ENCODE peak calls at places on chromosome 16, in nine cellular contexts. T is fibroblast of mammary gland, M is glutamatergic neuron, U is stomach, B is OCI-LY7, L is AG09319, G is adrenal gland, J is ovary, N is fibroblast of the aortic adventitia. W is an unnamed sample.

GRCh38 chr16:12009462-12009861 is 32.9 kb downstream of the SNX29 start:
- DNase-seq in T (no peak), M (no peak), U (no peak), B (no peak), L (no peak), G (no peak), J (no peak), N (no peak), W (no peak)

GRCh38 chr16:28925386-28926228 is 569 bp upstream of the RABEP2 start:
- DNase-seq in T (peak), M (peak), U (peak), B (peak), L (peak), G (peak), J (no peak), N (peak), W (peak)

GRCh38 chr16:50261707-50262235 is 4.6 kb upstream of the ADCY7 start:
- DNase-seq in T (no peak), M (no peak), U (peak), B (no peak), L (no peak), G (no peak), J (no peak), N (no peak), W (no peak)

GRCh38 chr16:5502467-5502869 is 404.9 kb upstream of the EEF2KMT start:
- DNase-seq in T (no peak), M (peak), U (no peak), B (peak), L (no peak), G (no peak), J (no peak), N (no peak), W (no peak)

GRCh38 chr16:54526916-54527315 is 240.3 kb upstream of the IRX3 start:
- DNase-seq in T (peak), M (no peak), U (no peak), B (no peak), L (no peak), G (no peak), J (no peak), N (peak), W (no peak)

GRCh38 chr16:57800213-57801097 is 1.8 kb downstream of the KIFC3 start:
- DNase-seq in T (no peak), M (no peak), U (peak), B (no peak), L (no peak), G (no peak), J (no peak), N (no peak), W (no peak)

GRCh38 chr16:51994597-51994996 is 552.3 kb downstream of the TOX3 start:
- DNase-seq in T (peak), M (no peak), U (peak), B (no peak), L (no peak), G (no peak), J (no peak), N (no peak), W (no peak)

GRCh38 chr16:72612718-72613117 is 435.2 kb downstream of the ZFHX3 start:
- DNase-seq in T (no peak), M (no peak), U (no peak), B (no peak), L (no peak), G (no peak), J (no peak), N (no peak), W (no peak)

GRCh38 chr16:12271006-12271405 is 294.5 kb downstream of the SNX29 start:
- DNase-seq in T (peak), M (peak), U (no peak), B (peak), L (no peak), G (no peak), J (no peak), N (peak), W (no peak)

GRCh38 chr16:9225527-9226316 is 134.3 kb downstream of the HAPSTR1 start:
- DNase-seq in T (no peak), M (peak), U (no peak), B (peak), L (no peak), G (no peak), J (no peak), N (no peak), W (peak)

DNA sequence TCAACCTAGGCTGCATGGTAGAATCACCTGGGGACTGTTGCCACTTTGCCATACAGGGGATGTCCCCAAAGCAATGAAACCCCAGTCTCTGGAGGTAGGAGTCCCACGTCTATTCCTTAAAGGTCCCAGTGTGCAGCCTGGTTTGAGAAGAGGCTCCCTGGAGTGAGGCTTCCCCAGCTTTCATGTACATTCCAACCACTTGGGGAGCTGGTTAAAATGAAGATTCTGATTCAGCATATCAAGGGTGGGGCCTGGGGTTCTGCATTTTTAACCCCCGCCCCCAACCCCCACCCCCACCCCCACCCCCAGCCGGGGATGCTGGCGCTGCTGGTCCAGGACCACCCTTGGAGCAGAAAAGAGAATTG is 241.2 kb downstream of the FOXL1 start:
- DNase-seq in T (no peak), M (no peak), U (no peak), B (no peak), L (no peak), G (no peak), J (no peak), N (peak), W (no peak)
- TF ChIP-seq CTCF in T (peak), M (no peak), U (no peak), B (no peak), L (peak), G (no peak), J (no peak), N (peak), W (no peak)

DNA sequence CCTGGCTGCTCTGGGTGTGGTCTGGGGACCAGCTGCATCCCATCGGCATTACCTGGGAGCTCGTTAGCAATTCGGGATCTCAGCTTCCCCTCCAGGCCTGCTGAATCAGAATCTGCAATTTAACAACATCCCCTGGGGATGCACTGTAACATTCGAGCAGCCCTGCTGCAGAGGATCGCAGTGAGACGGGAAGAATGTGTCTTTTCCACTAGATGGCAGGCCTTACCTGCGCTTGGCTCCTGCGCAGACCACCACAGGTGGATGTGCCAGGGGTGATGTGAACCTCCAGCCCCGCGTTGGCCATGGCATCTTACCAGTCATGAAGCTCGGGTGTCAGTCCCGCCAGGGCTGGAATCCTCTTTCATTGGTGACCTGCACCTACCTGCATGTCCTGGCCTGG is 209.9 kb downstream of the PRKCB start:
- DNase-seq in T (no peak), M (peak), U (no peak), B (peak), L (no peak), G (no peak), J (no peak), N (no peak), W (no peak)
- TF ChIP-seq CTCF in T (no peak), M (peak), U (no peak), B (peak), L (no peak), G (no peak), J (no peak), N (no peak), W (no peak)

GRCh38 chr16:67667817-67668494 is 1.3 kb downstream of the C16orf86 start:
- DNase-seq in T (peak), M (peak), U (peak), B (peak), L (peak), G (peak), J (peak), N (peak), W (peak)

GRCh38 chr16:67667434-67667816 is 811 bp downstream of the C16orf86 start:
- DNase-seq in T (no peak), M (no peak), U (no peak), B (no peak), L (no peak), G (no peak), J (no peak), N (no peak), W (no peak)

GRCh38 chr16:67665598-67665997 is 952 bp downstream of the ENKD1 start:
- DNase-seq in T (no peak), M (no peak), U (no peak), B (no peak), L (no peak), G (no peak), J (no peak), N (no peak), W (no peak)

GRCh38 chr16:67666032-67666537 is 465 bp downstream of the ENKD1 start:
- DNase-seq in T (peak), M (peak), U (no peak), B (no peak), L (no peak), G (peak), J (peak), N (no peak), W (peak)

DNA sequence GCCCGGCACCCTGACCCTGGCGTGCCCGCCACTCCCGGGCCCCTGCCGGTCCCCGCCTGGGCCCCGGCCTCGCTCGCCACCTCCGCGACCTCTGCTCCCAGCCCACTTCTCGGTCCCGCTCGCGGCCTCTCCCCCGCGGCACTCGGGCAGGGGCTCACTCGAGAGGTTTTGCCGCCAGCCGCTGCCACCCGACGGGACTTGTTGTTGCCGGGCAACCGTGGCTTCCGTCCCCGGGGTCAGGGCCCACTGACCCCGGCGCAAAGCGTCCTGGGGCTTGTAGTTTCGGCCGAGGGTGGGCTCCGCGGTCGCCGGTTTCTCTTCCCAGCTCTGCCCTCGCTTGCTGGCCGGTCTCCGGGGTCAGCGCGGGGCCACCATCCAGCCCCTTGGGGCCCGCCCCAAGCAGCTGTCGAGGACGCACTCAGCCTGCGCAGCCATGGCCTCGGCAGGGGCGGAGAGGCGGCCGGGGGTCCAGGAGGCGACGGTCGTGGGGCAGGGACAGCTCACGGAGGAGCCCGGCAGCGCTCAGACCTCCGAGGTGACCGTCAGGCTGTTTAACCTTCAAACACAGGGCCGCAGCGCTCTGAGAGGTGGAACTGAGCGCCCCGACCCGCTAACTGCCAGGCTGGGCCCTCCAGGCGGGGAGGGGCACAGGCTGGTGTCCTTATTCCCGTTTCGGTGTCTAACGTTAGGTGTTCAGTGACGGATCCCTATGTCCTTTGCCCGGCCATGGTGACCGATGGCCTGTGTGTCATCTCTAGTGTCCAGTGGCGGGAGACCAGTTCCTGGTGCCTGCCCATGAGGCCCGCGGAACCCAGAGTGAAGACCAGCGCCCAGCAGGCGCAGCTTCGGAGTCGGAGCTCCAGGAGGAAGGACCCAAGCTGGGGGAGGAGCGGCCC is at the start of the genes C16orf86 and ENKD1:
- DNase-seq in T (peak), M (peak), U (peak), B (peak), L (peak), G (peak), J (peak), N (peak), W (peak)
- TF ChIP-seq CTCF in T (no peak), M (no peak), U (no peak), B (no peak), L (no peak), G (no peak), J (no peak), N (no peak), W (no peak)

DNA sequence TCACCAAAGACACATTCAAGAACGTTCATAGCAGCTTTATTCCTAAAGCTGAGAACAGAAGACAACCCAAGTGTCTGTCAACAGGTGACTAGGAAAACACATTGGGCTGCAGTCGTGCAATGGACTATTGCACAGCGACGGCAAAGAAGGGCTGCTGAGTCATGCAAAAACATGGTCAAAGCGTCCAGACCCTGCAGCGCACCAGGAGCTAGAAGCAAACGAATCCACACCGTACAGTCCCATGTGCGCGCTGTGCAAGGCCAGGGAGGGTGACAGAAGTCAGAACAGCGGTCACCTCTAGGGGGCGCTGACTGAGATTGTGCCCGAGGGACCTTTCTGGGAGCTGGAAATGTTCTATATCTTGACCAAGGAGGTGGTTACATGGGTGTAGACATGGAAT is 266.4 kb downstream of the MAF start:
- DNase-seq in T (no peak), M (peak), U (no peak), B (peak), L (no peak), G (no peak), J (no peak), N (no peak), W (no peak)
- TF ChIP-seq CTCF in T (no peak), M (peak), U (no peak), B (peak), L (no peak), G (no peak), J (no peak), N (no peak), W (peak)

DNA sequence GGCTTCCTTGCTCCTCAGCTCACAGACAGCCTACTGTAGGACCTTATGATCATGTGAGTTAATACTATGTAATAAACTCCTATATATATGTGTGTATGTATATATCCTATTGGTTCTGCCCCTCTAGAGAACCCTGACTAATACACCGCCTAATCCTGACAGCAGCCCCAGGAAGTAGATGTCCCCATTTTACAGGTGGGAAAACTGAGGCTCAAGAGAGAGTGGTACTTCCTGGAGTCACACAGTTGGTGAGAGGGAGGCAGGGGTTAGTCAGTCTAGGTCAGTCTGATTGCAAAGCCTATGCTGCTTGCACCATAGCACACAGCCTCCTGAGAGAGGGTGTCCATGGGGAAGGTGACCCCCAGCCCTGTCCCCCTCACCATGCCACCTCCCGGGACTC is 42.7 kb upstream of the C16orf82 start:
- DNase-seq in T (no peak), M (no peak), U (no peak), B (no peak), L (no peak), G (no peak), J (no peak), N (no peak), W (no peak)
- TF ChIP-seq CTCF in T (no peak), M (no peak), U (no peak), B (no peak), L (no peak), G (no peak), J (no peak), N (no peak), W (no peak)

GRCh38 chr16:81758376-81758775 is 20.7 kb upstream of the PLCG2 start:
- DNase-seq in T (peak), M (no peak), U (no peak), B (no peak), L (no peak), G (no peak), J (no peak), N (no peak), W (no peak)
- TF ChIP-seq CTCF in T (no peak), M (no peak), U (no peak), B (no peak), L (no peak), G (no peak), J (no peak), N (no peak), W (no peak)